ENCODE peak calls at places on chromosomes 12 and 14, in six cellular contexts. Q is osteoblast, D is left ventricle myocardium inferior, S is PC-3, T is fibroblast of pulmonary artery, B is neural progenitor cell. I is an unnamed sample.

GRCh38 chr12:103495783-103496456 is at the start of gene C12orf42:
- DNase-seq in Q (peak; percentile 61), D (no peak), S (peak; percentile 76), T (peak; percentile 4), B (peak; percentile 71), I (no peak)

GRCh38 chr14:37195327-37195726 is 2.4 kb upstream of the MIPOL1 start:
- DNase-seq in Q (peak; percentile 15), D (no peak), S (peak; percentile 91), T (peak; percentile 35), B (no peak), I (no peak)

GRCh38 chr12:79927772-79928474 is 7.0 kb downstream of the PPP1R12A start:
- DNase-seq in Q (no peak), D (no peak), S (no peak), T (no peak), B (no peak), I (no peak)

GRCh38 chr12:3365416-3366385 is 125.3 kb upstream of the PRMT8 start:
- DNase-seq in Q (peak; percentile 89), D (peak; percentile 30), S (peak; percentile 64), T (no peak), B (peak; percentile 80), I (no peak)

GRCh38 chr12:116319851-116320621 is 42.5 kb upstream of the MED13L start:
- DNase-seq in Q (peak; percentile 88), D (peak; percentile 50), S (peak; percentile 88), T (peak; percentile 87), B (no peak), I (no peak)

GRCh38 chr14:50520947-50521815 is 11.2 kb downstream of the MAP4K5 start:
- DNase-seq in Q (peak; percentile 82), D (no peak), S (peak; percentile 93), T (peak; percentile 62), B (no peak), I (peak; percentile 5)

GRCh38 chr12:80299976-80300375 is 144.1 kb upstream of the PTPRQ start:
- DNase-seq in Q (no peak), D (no peak), S (no peak), T (no peak), B (no peak), I (no peak)

GRCh38 chr14:59134307-59134706 is 54.2 kb upstream of the DAAM1 start:
- DNase-seq in Q (no peak), D (no peak), S (no peak), T (no peak), B (no peak), I (no peak)

GRCh38 chr12:95637471-95638155 is 86.3 kb upstream of the USP44 start:
- DNase-seq in Q (peak; percentile 91), D (no peak), S (peak; percentile 87), T (peak; percentile 88), B (no peak), I (no peak)

GRCh38 chr12:52235001-52235760 is 2.1 kb downstream of the KRT7 start:
- DNase-seq in Q (peak; percentile 95), D (no peak), S (peak; percentile 41), T (peak; percentile 56), B (no peak), I (no peak)

GRCh38 chr14:32019271-32019670 is 57.8 kb upstream of the ARHGAP5 start:
- DNase-seq in Q (no peak), D (no peak), S (no peak), T (no peak), B (peak; percentile 25), I (no peak)

GRCh38 chr14:101373690-101374295 is 187.5 kb upstream of the DIO3 start:
- DNase-seq in Q (no peak), D (no peak), S (no peak), T (no peak), B (no peak), I (no peak)

GRCh38 chr12:31363416-31363809 is 37.5 kb upstream of the SINHCAF start:
- DNase-seq in Q (peak; percentile 3), D (no peak), S (no peak), T (no peak), B (peak; percentile 25), I (no peak)

GRCh38 chr12:31363826-31364225 is 37.9 kb upstream of the SINHCAF start:
- DNase-seq in Q (peak; percentile 55), D (no peak), S (no peak), T (no peak), B (peak; percentile 33), I (no peak)

GRCh38 chr12:31362115-31362758 is 36.3 kb upstream of the SINHCAF start:
- DNase-seq in Q (peak; percentile 50), D (no peak), S (no peak), T (no peak), B (peak; percentile 72), I (no peak)

GRCh38 chr12:31362759-31363415 is 36.9 kb upstream of the SINHCAF start:
- DNase-seq in Q (peak; percentile 11), D (no peak), S (peak; percentile 26), T (no peak), B (peak; percentile 62), I (no peak)

GRCh38 chr12:31361730-31362114 is 35.8 kb upstream of the SINHCAF start:
- DNase-seq in Q (no peak), D (no peak), S (no peak), T (no peak), B (no peak), I (no peak)
- H3K4me3 ChIP-seq in Q (no peak overlapping the region), D (no peak overlapping the region), S (no peak overlapping the region), T (no peak overlapping the region), B (peak overlapping the region; percentile 22), I (no peak overlapping the region)

DNA sequence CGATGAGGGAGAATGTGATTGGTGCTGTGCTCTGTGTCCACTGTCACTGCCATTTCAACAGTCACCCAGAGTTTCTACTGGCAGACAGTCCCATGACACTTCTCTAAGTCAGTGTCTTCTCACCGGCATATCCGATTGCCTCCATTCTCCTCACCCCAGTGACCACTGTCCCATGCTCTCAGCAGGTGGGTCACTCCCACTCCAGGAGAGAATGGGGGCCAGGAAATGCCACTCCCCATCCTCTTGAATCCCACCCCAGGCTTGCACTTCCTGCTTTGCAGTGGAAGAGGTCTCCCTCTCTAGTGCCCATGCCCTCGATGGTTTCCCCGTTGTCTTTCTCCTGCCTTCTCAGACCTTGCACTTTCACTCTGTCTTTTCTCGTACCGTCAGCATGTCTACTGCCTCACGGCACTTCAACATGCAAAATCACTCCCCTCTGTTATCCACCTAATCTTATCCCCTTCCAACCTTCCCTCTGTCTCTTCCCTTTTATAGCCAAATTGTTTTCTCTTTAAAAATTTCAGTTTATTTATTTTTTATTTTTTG is 2.2 kb upstream of the EP400 start:
- DNase-seq in Q (no peak), D (no peak), S (no peak), T (no peak), B (no peak), I (no peak)
- H3K4me3 ChIP-seq in Q (no peak overlapping the region), D (no peak overlapping the region), S (no peak overlapping the region), T (no peak overlapping the region), B (no peak overlapping the region), I (no peak overlapping the region)

GRCh38 chr12:66919466-66919865 is 240.6 kb upstream of the GRIP1 start:
- DNase-seq in Q (no peak), D (no peak), S (no peak), T (no peak), B (no peak), I (no peak)
- H3K4me3 ChIP-seq in Q (no peak overlapping the region), D (no peak overlapping the region), S (no peak overlapping the region), T (no peak overlapping the region), B (no peak overlapping the region), I (no peak overlapping the region)

GRCh38 chr12:12784911-12785814 is at the start of gene APOLD1:
- DNase-seq in Q (peak; percentile 39), D (peak; percentile 43), S (no peak), T (peak; percentile 34), B (peak; percentile 17), I (no peak)
- H3K4me3 ChIP-seq in Q (peak within 1 kb of the TSS; percentile 75), D (peak within 1 kb of the TSS; percentile 82), S (peak within 1 kb of the TSS; percentile 63), T (peak within 1 kb of the TSS; percentile 56), B (no peak within 1 kb of the TSS), I (peak within 1 kb of the TSS; percentile 69)

DNA sequence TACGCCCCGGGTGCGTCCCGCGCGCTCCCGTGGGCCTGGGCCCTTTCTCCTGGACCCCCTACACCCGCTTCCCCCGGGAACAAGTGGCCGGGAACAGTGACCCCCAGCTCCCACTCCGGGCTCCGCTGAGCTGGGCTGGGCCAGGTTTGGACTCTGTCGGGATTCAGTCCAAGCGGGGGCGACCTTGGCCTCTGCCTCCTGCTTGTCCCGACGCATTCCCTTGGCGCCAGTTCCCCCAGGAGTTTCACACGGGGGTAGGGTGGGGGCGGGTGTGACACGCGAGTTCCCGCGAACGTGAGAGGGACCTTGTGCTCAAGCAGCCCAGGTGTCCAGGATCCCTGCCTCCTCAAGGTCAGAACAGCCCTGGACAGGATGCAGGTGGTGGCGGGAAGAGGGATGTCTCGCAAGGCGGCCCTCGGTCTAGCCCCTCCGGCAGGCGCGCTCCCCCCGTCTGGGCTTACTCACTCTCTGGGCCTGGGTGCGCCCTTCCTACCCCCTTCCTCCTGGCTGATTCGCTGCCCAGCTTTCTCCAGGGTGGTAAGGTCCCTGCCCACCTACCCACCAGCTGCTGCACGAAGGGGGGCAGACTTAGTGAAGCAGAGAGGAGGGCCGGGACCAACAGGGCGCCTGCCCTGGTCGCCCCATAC is 771 bp downstream of the CRIP2 start:
- DNase-seq in Q (peak; percentile 98), D (no peak), S (peak; percentile 58), T (no peak), B (peak; percentile 43), I (no peak)
- H3K4me3 ChIP-seq in Q (peak overlapping the region; percentile 76), D (peak overlapping the region; percentile 92), S (peak overlapping the region; percentile 82), T (peak overlapping the region; percentile 75), B (peak overlapping the region; percentile 78), I (peak overlapping the region; percentile 59)